ENCODE peak calls at places on chromosome 11, in six cellular contexts. N, W, R, F, Z and J are unnamed samples.

GRCh38 chr11:71946144-71946571 is 17.3 kb downstream of the RNF121 start:
- DNase-seq in R (no peak), W (peak), N (peak), F (no peak), Z (no peak), J (peak)

GRCh38 chr11:17988465-17988864 is 24.4 kb downstream of the SERGEF start:
- DNase-seq in F (no peak), Z (no peak), N (no peak), W (no peak), R (no peak), J (no peak)

GRCh38 chr11:63931045-63931444 is 7.8 kb upstream of the NAA40 start:
- DNase-seq in Z (no peak), N (no peak), F (no peak), W (no peak), R (no peak), J (no peak)

GRCh38 chr11:129803533-129803932 is 12.1 kb upstream of the TMEM45B start:
- DNase-seq in N (no peak), W (no peak), F (no peak), Z (no peak), R (no peak), J (no peak)

GRCh38 chr11:31355131-31355530 is 14.4 kb downstream of the DCDC1 start:
- DNase-seq in R (no peak), W (no peak), Z (no peak), N (no peak), F (no peak), J (no peak)

GRCh38 chr11:68598816-68599653 is 85.3 kb upstream of the GAL start:
- DNase-seq in F (no peak), W (no peak), Z (no peak), R (no peak), N (no peak), J (no peak)

GRCh38 chr11:94968334-94968958 is 4.9 kb downstream of the CWC15 start:
- DNase-seq in Z (no peak), W (no peak), F (peak), N (peak), R (no peak), J (peak)

GRCh38 chr11:1298695-1299492 is 10.5 kb downstream of the TOLLIP start:
- DNase-seq in R (no peak), F (peak), W (peak), Z (peak), N (peak), J (no peak)

GRCh38 chr11:72223615-72224586 is 666 bp upstream of the INPPL1 start:
- DNase-seq in F (peak), N (no peak), W (no peak), Z (peak), R (no peak), J (peak)

DNA sequence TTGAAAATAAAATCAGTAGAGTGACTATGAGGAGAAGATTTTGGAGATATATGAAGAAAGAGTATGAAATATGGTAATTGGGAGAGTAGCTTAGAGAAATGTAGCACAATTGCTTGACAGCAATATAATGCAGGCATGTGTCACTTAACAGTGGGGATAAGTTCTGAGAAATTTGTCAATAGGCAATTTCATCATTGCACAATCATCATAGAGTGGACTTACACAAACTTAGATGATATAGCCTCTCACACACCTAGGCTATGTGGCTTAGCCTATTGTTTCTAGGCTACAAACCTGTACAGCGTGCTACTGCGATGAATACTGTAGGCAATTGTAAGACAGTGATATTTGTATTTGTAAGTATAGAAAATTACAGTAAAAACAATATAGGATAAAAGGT is 573.6 kb downstream of the JRKL start:
- DNase-seq in F (no peak), Z (no peak), W (no peak), R (no peak), N (no peak), J (no peak)
- TF ChIP-seq MYC in F (no peak), Z (no peak), W (no peak), R (no peak), N (no peak), J (no peak)

GRCh38 chr11:66347425-66348276 is at the start of gene B4GAT1:
- DNase-seq in W (peak), F (peak), R (peak), Z (peak), N (peak), J (peak)
- TF ChIP-seq MYC in W (peak), F (peak), R (no peak), Z (no peak), N (no peak), J (peak)

DNA sequence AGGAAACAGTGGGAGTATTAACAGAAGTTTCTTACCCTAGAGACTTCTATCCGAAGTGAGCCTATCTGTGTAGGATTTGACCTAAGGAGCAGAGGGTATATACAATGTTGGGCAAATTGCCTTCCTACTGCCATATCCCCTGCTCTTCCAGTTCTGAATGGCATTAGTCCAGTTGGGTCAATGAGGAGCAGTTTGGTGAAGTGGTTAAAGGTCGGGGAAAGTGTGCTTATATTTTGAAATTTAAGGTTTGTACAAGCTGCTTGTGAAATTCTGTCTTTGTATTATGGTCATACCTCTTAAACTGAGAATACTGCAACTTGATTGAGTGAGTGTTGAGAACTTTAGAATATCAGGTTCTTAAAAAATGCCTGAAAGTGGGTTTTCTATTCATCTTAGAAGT is 1.7 kb downstream of the EI24 start:
- DNase-seq in R (no peak), Z (no peak), W (no peak), F (no peak), N (no peak), J (no peak)
- TF ChIP-seq MYC in R (no peak), Z (no peak), W (no peak), F (no peak), N (no peak), J (no peak)

GRCh38 chr11:100731471-100731870 is 44.4 kb downstream of the ARHGAP42 start:
- DNase-seq in R (no peak), N (no peak), W (no peak), F (no peak), Z (no peak), J (no peak)

GRCh38 chr11:100727410-100727809 is 40.3 kb downstream of the ARHGAP42 start:
- DNase-seq in F (no peak), R (no peak), W (no peak), N (no peak), Z (peak), J (no peak)

GRCh38 chr11:100730266-100730665 is 43.2 kb downstream of the ARHGAP42 start:
- DNase-seq in R (no peak), W (no peak), F (no peak), Z (no peak), N (no peak), J (no peak)

GRCh38 chr11:100726709-100727108 is 39.6 kb downstream of the ARHGAP42 start:
- DNase-seq in N (no peak), R (no peak), Z (no peak), F (no peak), W (no peak), J (no peak)
- TF ChIP-seq MYC in N (no peak), R (no peak), Z (no peak), F (no peak), W (no peak), J (no peak)